ENCODE peak calls at places on chromosomes 6 and 20, in ten cellular contexts. Z, S, Q, U, V, N, R, O, J and F are unnamed samples.

GRCh38 chr6:79719248-79719975 is 88.3 kb downstream of the SH3BGRL2 start:
- DNase-seq in Z (no peak), S (no peak), Q (peak; percentile 41), U (no peak), V (no peak), N (no peak), R (peak; percentile 94), O (peak; percentile 56), J (no peak), F (peak; percentile 65)

GRCh38 chr20:10288421-10288820 is 69.8 kb downstream of the SNAP25 start:
- DNase-seq in Z (no peak), S (no peak), Q (no peak), U (no peak), V (no peak), N (no peak), R (no peak), O (no peak), J (no peak), F (no peak)

GRCh38 chr6:158059108-158059507 is 77.4 kb downstream of the SYNJ2 start:
- DNase-seq in Z (no peak), S (no peak), Q (no peak), U (no peak), V (no peak), N (no peak), R (no peak), O (no peak), J (no peak), F (no peak)

GRCh38 chr20:23652371-23652770 is 14.6 kb upstream of the CST3 start:
- DNase-seq in Z (no peak), S (no peak), Q (no peak), U (no peak), V (peak; percentile 62), N (no peak), R (no peak), O (no peak), J (no peak), F (no peak)

GRCh38 chr6:134177753-134178229 is 125.4 kb upstream of the SLC2A12 start:
- DNase-seq in Z (no peak), S (no peak), Q (no peak), U (no peak), V (no peak), N (no peak), R (peak; percentile 79), O (peak; percentile 76), J (no peak), F (peak; percentile 81)

GRCh38 chr6:30942338-30943060 is 1.7 kb downstream of the MUCL3 start:
- DNase-seq in Z (peak; percentile 87), S (peak; percentile 71), Q (peak; percentile 89), U (peak; percentile 30), V (peak; percentile 61), N (peak; percentile 44), R (peak; percentile 89), O (peak; percentile 70), J (peak; percentile 78), F (peak; percentile 81)

GRCh38 chr20:33945391-33946079 is 48.2 kb upstream of the RALY start:
- DNase-seq in Z (peak; percentile 11), S (no peak), Q (no peak), U (no peak), V (peak; percentile 19), N (peak; percentile 43), R (peak; percentile 94), O (peak; percentile 83), J (no peak), F (peak; percentile 74)

GRCh38 chr6:16228043-16228442 is 10.3 kb upstream of the GMPR start:
- DNase-seq in Z (no peak), S (no peak), Q (no peak), U (no peak), V (no peak), N (no peak), R (no peak), O (no peak), J (no peak), F (no peak)

GRCh38 chr20:23340524-23340923 is 10.1 kb upstream of the NXT1 start:
- DNase-seq in Z (peak; percentile 87), S (peak; percentile 80), Q (peak; percentile 67), U (peak; percentile 68), V (peak; percentile 14), N (no peak), R (peak; percentile 76), O (peak; percentile 83), J (peak; percentile 81), F (peak; percentile 81)

GRCh38 chr20:51462566-51463276 is 79.8 kb downstream of the NFATC2 start:
- DNase-seq in Z (no peak), S (peak; percentile 84), Q (no peak), U (peak; percentile 72), V (no peak), N (no peak), R (peak; percentile 78), O (peak; percentile 80), J (peak; percentile 24), F (peak; percentile 78)

GRCh38 chr20:58587467-58587866 is 63.6 kb upstream of the STX16 start:
- DNase-seq in Z (no peak), S (no peak), Q (no peak), U (no peak), V (no peak), N (no peak), R (no peak), O (no peak), J (no peak), F (no peak)

GRCh38 chr20:36318166-36318565 is 12.0 kb downstream of the DLGAP4 start:
- DNase-seq in Z (no peak), S (no peak), Q (no peak), U (no peak), V (no peak), N (no peak), R (no peak), O (no peak), J (no peak), F (no peak)

GRCh38 chr6:42368156-42368555 is 83.6 kb downstream of the TRERF1 start:
- DNase-seq in Z (no peak), S (no peak), Q (no peak), U (no peak), V (no peak), N (no peak), R (no peak), O (no peak), J (no peak), F (no peak)

GRCh38 chr6:73702444-73702843 is 6.4 kb downstream of the CD109 start:
- DNase-seq in Z (no peak), S (no peak), Q (no peak), U (no peak), V (no peak), N (no peak), R (no peak), O (no peak), J (no peak), F (no peak)

GRCh38 chr6:141133836-141134235 is 998.9 kb upstream of the GJE1 start:
- DNase-seq in Z (no peak), S (no peak), Q (no peak), U (no peak), V (no peak), N (no peak), R (no peak), O (no peak), J (no peak), F (no peak)
- H3K4me3 ChIP-seq in Z (no peak overlapping the region), S (no peak overlapping the region), Q (no peak overlapping the region), U (no peak overlapping the region), V (no peak overlapping the region), N (no peak overlapping the region), R (no peak overlapping the region), O (no peak overlapping the region), J (no peak overlapping the region), F (no peak overlapping the region)

DNA sequence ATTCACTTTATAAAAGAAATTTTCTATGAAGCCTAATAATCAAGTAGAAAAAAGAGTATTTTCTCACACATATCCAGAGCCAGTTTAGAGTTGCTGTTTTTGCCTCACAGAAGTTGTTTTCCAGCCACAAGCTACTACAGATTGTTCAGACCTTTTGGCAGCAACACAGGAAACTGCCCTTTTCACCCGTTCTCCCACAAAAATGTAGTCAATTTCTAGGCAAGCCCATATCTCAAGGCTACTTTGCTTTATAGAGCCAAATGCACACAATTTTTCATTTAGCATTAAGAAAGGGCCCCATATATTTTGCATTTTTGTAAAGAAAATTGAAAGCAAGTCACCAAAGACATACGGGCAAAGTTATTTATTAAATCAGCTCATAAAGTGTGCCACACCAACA is 49.5 kb downstream of the EPB41L2 start:
- DNase-seq in Z (no peak), S (peak; percentile 47), Q (no peak), U (no peak), V (no peak), N (peak; percentile 54), R (peak; percentile 84), O (peak; percentile 92), J (no peak), F (peak; percentile 92)
- H3K4me3 ChIP-seq in Z (no peak overlapping the region), S (no peak overlapping the region), Q (no peak overlapping the region), U (no peak overlapping the region), V (no peak overlapping the region), N (no peak overlapping the region), R (peak overlapping the region; percentile 47), O (peak overlapping the region; percentile 19), J (no peak overlapping the region), F (no peak overlapping the region)

GRCh38 chr6:97771356-97771755 is 488.3 kb upstream of the MMS22L start:
- DNase-seq in Z (no peak), S (no peak), Q (no peak), U (no peak), V (no peak), N (no peak), R (no peak), O (no peak), J (no peak), F (no peak)
- H3K4me3 ChIP-seq in Z (no peak overlapping the region), S (no peak overlapping the region), Q (no peak overlapping the region), U (no peak overlapping the region), V (no peak overlapping the region), N (no peak overlapping the region), R (no peak overlapping the region), O (no peak overlapping the region), J (no peak overlapping the region), F (no peak overlapping the region)

DNA sequence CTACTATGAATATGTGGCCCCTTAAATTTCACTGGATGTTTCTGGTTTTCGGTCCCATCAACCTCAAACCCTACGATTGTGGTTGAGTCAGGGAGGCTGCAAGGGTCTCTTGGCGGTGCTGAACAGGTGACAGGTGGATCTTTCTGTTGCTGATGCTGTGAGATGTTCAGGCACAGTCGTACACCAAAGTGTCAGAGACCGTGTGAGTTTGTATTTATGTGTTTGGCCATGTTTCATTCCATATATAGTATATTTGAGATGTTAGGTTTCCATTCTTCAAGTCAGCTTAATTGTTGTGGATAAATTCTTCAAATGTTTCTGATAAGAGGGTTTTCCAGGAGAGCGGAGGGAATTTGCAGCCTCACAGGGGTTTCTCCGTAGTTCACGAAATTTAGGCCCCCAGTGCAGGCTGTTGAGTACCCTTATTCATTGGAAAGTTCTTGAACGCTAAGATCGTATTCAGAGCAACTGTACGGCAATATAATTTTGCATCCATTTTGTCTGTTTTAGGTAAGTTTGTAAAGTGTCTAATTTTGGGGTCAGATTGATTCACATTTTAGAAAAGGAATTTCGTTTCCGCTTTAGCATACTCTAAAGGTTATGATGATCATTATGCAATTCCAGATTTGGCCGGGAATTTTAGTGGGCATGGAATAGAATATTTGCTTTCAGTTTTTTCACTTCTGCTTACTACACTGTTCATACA is 1.2 kb downstream of the TAB2 start:
- DNase-seq in Z (no peak), S (no peak), Q (no peak), U (no peak), V (no peak), N (no peak), R (peak; percentile 44), O (no peak), J (no peak), F (peak; percentile 45)
- H3K4me3 ChIP-seq in Z (peak overlapping the region; percentile 92), S (peak overlapping the region; percentile 90), Q (peak overlapping the region; percentile 93), U (peak overlapping the region; percentile 97), V (peak overlapping the region; percentile 99), N (peak overlapping the region; percentile 80), R (peak overlapping the region; percentile 93), O (peak overlapping the region; percentile 76), J (peak overlapping the region; percentile 94), F (peak overlapping the region; percentile 78)